ENCODE peak calls at places on chromosomes 6 and 20, in four cellular contexts. V, O, W and F are unnamed samples.

GRCh38 chr6:94478178-94479140 is 1059.1 kb upstream of the EPHA7 start:
- DNase-seq in V (no peak), W (no peak), O (no peak), F (no peak)

GRCh38 chr6:127939442-127940066 is 38.7 kb upstream of the THEMIS start:
- DNase-seq in W (no peak), V (no peak), O (no peak), F (no peak)

GRCh38 chr6:22221211-22221610 is 75.6 kb downstream of the PRL start:
- DNase-seq in V (no peak), O (no peak), W (no peak), F (no peak)

GRCh38 chr6:112717401-112717800 is 370.3 kb downstream of the RFPL4B start:
- DNase-seq in O (no peak), W (no peak), V (no peak), F (no peak)

GRCh38 chr20:63100926-63101699 is 94.3 kb upstream of the BHLHE23 start:
- DNase-seq in O (no peak), V (no peak), W (no peak), F (no peak)

GRCh38 chr6:31476515-31477139 is 21.3 kb upstream of the MICB start:
- DNase-seq in V (no peak), W (no peak), O (no peak), F (no peak)

GRCh38 chr6:126919947-126920346 is 198.5 kb upstream of the RSPO3 start:
- DNase-seq in W (no peak), O (no peak), V (no peak), F (no peak)

GRCh38 chr6:130848945-130849344 is 21.7 kb downstream of the SMLR1 start:
- DNase-seq in W (no peak), V (peak; percentile 11), O (no peak), F (no peak)

GRCh38 chr6:166935353-166935752 is 21.0 kb downstream of the RNASET2 start:
- DNase-seq in W (no peak), V (no peak), O (no peak), F (no peak)

GRCh38 chr6:156425374-156425773 is 351.8 kb upstream of the ARID1B start:
- DNase-seq in O (no peak), V (no peak), W (no peak), F (no peak)

GRCh38 chr6:7144810-7145209 is 37.0 kb downstream of the RREB1 start:
- DNase-seq in O (no peak), W (no peak), V (no peak), F (no peak)

GRCh38 chr6:108714012-108714773 is 134.0 kb upstream of the ARMC2 start:
- DNase-seq in W (no peak), V (no peak), O (no peak), F (no peak)

GRCh38 chr6:160275511-160276003 is 16.9 kb upstream of the SLC22A2 start:
- DNase-seq in W (no peak), O (no peak), V (no peak), F (no peak)

GRCh38 chr6:41940759-41941279 is 789 bp downstream of the CCND3 start:
- DNase-seq in V (no peak), O (no peak), W (no peak), F (no peak)

GRCh38 chr20:37948956-37949355 is 46.0 kb downstream of the VSTM2L start:
- DNase-seq in V (no peak), O (no peak), W (no peak), F (no peak)

GRCh38 chr6:113630738-113631535 is 226.2 kb upstream of the MARCKS start:
- DNase-seq in W (no peak), V (no peak), O (no peak), F (peak; percentile 97)

GRCh38 chr20:40954521-40955165 is 74.0 kb upstream of the TOP1 start:
- DNase-seq in V (no peak), O (no peak), W (no peak), F (no peak)

GRCh38 chr6:3746119-3746691 is 5.3 kb downstream of the PXDC1 start:
- DNase-seq in O (no peak), W (no peak), V (no peak), F (peak; percentile 37)

GRCh38 chr6:166106076-166106686 is 61.5 kb downstream of the TBXT start:
- DNase-seq in W (peak; percentile 50), O (no peak), V (peak; percentile 68), F (peak; percentile 36)

GRCh38 chr6:22028403-22028802 is 268.4 kb downstream of the PRL start:
- DNase-seq in V (no peak), W (no peak), O (no peak), F (no peak)

GRCh38 chr20:31517373-31517772 is 3.1 kb downstream of the HM13 start:
- DNase-seq in W (peak; percentile 91), V (peak; percentile 38), O (no peak), F (no peak)

GRCh38 chr6:160079686-160080043 is 42.0 kb upstream of the SLC22A1 start:
- DNase-seq in W (no peak), O (no peak), V (no peak), F (no peak)

GRCh38 chr20:577167-577791 is 32.8 kb downstream of the TCF15 start:
- DNase-seq in O (no peak), V (peak; percentile 62), W (peak; percentile 70), F (no peak)

GRCh38 chr6:15715060-15715459 is 52.2 kb upstream of the DTNBP1 start:
- DNase-seq in W (no peak), O (no peak), V (no peak), F (no peak)

GRCh38 chr6:36035240-36035639 is 7.6 kb downstream of the MAPK14 start:
- DNase-seq in V (no peak), O (no peak), W (no peak), F (no peak)

GRCh38 chr6:15062311-15063252 is 183.3 kb upstream of the JARID2 start:
- DNase-seq in W (no peak), O (no peak), V (peak; percentile 51), F (no peak)

GRCh38 chr6:140284871-140285270 is 910.4 kb upstream of the CITED2 start:
- DNase-seq in O (no peak), W (no peak), V (no peak), F (no peak)

GRCh38 chr20:47030271-47030810 is 135.7 kb downstream of the EYA2 start:
- DNase-seq in V (no peak), O (no peak), W (no peak), F (no peak)

GRCh38 chr6:170038717-170039116 is 252.2 kb downstream of the DLL1 start:
- DNase-seq in O (no peak), V (no peak), W (no peak), F (no peak)

GRCh38 chr20:25061103-25061799 is 3.3 kb upstream of the ACSS1 start:
- DNase-seq in V (no peak), W (peak; percentile 72), O (no peak), F (no peak)

GRCh38 chr20:6140947-6141346 is 18.1 kb upstream of the FERMT1 start:
- DNase-seq in O (no peak), W (peak; percentile 28), V (no peak), F (no peak)

GRCh38 chr6:10415593-10416480 is 963 bp upstream of the TFAP2A start:
- DNase-seq in O (no peak), W (no peak), V (no peak), F (no peak)

GRCh38 chr6:10412948-10413849 is 1.7 kb downstream of the TFAP2A start:
- DNase-seq in V (no peak), W (no peak), O (no peak), F (no peak)

GRCh38 chr6:10413850-10414765 is 766 bp downstream of the TFAP2A start:
- DNase-seq in W (no peak), O (no peak), V (peak; percentile 32), F (no peak)

GRCh38 chr6:10416516-10416862 is 1.6 kb upstream of the TFAP2A start:
- DNase-seq in O (no peak), V (no peak), W (no peak), F (no peak)

DNA sequence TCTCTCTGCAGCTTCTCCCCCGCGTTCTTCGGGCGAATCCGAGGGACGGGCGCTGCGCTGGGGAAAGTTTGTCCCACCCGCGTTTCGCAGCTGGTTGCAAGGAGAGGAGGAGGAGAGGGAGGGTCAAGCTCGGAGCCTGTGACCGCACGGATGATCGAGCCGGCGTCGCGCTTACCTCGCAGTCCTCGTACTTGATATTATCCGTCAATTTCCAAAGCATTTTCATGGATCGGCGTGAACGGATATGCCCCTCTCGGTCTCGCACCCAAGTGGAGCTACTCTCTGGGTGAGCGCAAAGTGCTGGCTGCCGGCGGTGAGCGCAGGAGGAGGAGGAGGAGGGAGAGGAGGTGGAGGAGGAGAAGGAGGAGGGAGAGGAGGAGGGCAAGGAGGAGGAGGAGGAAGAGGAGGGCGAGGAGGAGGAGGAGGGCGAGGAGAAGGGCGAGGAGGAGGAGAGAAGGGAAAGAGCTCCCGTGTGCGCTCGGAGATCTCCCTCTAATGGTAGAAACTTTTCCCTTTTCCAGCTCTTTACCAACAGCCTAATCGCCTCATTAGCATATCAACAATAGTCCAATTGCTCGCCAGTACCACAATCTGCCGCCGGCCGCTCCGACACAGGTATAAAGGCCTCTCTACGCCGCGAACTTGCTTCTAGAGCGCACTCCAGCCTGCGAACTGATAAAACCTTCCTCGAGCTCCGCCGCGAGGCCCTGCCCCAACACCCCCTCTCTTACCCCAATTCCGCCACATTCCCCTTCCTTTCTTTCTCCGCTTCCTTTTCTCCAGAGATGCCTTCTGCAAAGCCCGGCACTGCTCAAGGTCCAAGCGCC is at the start of gene TFAP2A:
- DNase-seq in V (no peak), O (no peak), W (no peak), F (no peak)
- H3K27me3 ChIP-seq in V (peaks cover 20% of the 10 kb centered on the region), O (peaks cover 98% of the 10 kb centered on the region), W (peaks cover 18% of the 10 kb centered on the region), F (peaks cover 54% of the 10 kb centered on the region)

DNA sequence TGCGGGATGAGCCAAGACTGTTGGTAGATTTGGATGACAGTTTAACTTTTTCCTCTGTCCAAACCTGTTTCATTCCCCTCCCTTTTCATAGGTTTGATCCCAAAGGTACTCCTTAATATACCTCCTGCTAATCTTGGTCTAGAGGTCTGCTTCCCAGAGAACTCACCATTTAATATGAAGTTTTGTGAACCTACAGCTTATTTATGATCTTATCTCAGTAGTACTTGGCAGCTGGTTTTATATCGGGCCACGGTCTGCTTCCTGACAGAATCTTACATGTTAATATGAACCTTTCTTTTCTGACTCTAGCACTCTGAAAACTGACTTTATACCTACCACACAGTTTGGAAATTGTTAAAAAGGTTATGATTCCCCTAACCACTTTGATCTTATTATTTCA is 138.7 kb downstream of the MACROD2 start:
- DNase-seq in O (no peak), V (no peak), W (no peak), F (no peak)
- TF ChIP-seq CBX5 in O (no peak), V (no peak), W (no peak), F (no peak)

GRCh38 chr6:158876886-158877285 is 57.7 kb upstream of the EZR start:
- DNase-seq in W (no peak), O (no peak), V (no peak), F (no peak)
- H3K27me3 ChIP-seq in W (peaks cover 2% of the 10 kb centered on the region), O (no peaks in the 10 kb centered on the region), V (no peaks in the 10 kb centered on the region), F (no peaks in the 10 kb centered on the region)

GRCh38 chr6:53796451-53796780 is 1.6 kb downstream of the LRRC1 start:
- DNase-seq in O (no peak), W (peak; percentile 48), V (no peak), F (no peak)

GRCh38 chr6:53795702-53796450 is 1.1 kb downstream of the LRRC1 start:
- DNase-seq in W (peak; percentile 29), V (no peak), O (no peak), F (no peak)

GRCh38 chr6:53796791-53797190 is 2.0 kb downstream of the LRRC1 start:
- DNase-seq in O (no peak), V (no peak), W (no peak), F (no peak)

GRCh38 chr6:53795254-53795701 is 473 bp downstream of the LRRC1 start:
- DNase-seq in O (no peak), W (no peak), V (no peak), F (no peak)

DNA sequence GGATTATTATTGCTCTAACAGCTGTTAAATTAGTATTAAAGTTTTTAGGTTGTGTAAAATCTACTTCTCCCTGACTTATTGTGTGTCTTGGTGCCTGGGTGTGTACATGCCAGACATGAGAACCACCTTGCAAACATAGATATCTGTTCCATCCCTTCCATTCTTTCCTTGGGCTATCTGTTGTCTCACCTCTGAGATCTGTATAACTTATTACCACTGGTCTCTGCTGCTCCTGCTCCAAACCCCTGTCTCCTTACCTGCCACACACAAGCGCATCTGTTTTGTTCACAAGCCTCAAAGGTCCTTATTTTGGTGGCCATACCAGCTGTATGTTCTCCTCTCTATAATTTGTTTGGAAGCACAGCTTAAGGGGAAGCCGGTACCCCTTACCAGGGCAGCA is 2.5 kb downstream of the LRRC1 start:
- DNase-seq in O (no peak), V (no peak), W (no peak), F (no peak)
- TF ChIP-seq CBX5 in O (no peak), V (no peak), W (no peak), F (no peak)